ENCODE peak calls at places on chromosomes 13 and 19, in seven cellular contexts. One of them, this sample, is unnamed. For H3K4me1, the result is how much of the 10 kb centered on the place peaks cover.

GRCh38 chr19:45581576-45581975 is 3.0 kb downstream of the OPA3 start:
- DNase-seq in fibroblast of lung: peak
- DNase-seq in breast epithelium: no peak
- DNase-seq in cardiac muscle cell: no peak
- DNase-seq in heart left ventricle: no peak
- DNase-seq in lung: no peak
- DNase-seq in aorta: no peak
- DNase-seq in this sample: no peak

GRCh38 chr13:100532836-100533435 is 55.7 kb downstream of the GGACT start:
- DNase-seq in fibroblast of lung: no peak
- DNase-seq in breast epithelium: no peak
- DNase-seq in cardiac muscle cell: no peak
- DNase-seq in heart left ventricle: no peak
- DNase-seq in lung: no peak
- DNase-seq in aorta: no peak
- DNase-seq in this sample: no peak

GRCh38 chr19:35742121-35742724 is at the start of gene IGFLR1:
- DNase-seq in fibroblast of lung: no peak
- DNase-seq in breast epithelium: no peak
- DNase-seq in cardiac muscle cell: no peak
- DNase-seq in heart left ventricle: no peak
- DNase-seq in lung: no peak
- DNase-seq in aorta: no peak
- DNase-seq in this sample: no peak

GRCh38 chr13:42001580-42001979 is 40.7 kb upstream of the VWA8 start:
- DNase-seq in fibroblast of lung: peak
- DNase-seq in breast epithelium: no peak
- DNase-seq in cardiac muscle cell: peak
- DNase-seq in heart left ventricle: no peak
- DNase-seq in lung: peak
- DNase-seq in aorta: no peak
- DNase-seq in this sample: peak

GRCh38 chr19:31147234-31147633 is 202.0 kb downstream of the TSHZ3 start:
- DNase-seq in fibroblast of lung: no peak
- DNase-seq in breast epithelium: no peak
- DNase-seq in cardiac muscle cell: no peak
- DNase-seq in heart left ventricle: no peak
- DNase-seq in lung: no peak
- DNase-seq in aorta: no peak
- DNase-seq in this sample: no peak

GRCh38 chr19:50387176-50387867 is 3.2 kb downstream of the POLD1 start:
- DNase-seq in fibroblast of lung: peak
- DNase-seq in breast epithelium: no peak
- DNase-seq in cardiac muscle cell: peak
- DNase-seq in heart left ventricle: no peak
- DNase-seq in lung: no peak
- DNase-seq in aorta: no peak
- DNase-seq in this sample: no peak

GRCh38 chr19:12974301-12975220 is 5.2 kb downstream of the DAND5 start:
- DNase-seq in fibroblast of lung: no peak
- DNase-seq in breast epithelium: no peak
- DNase-seq in cardiac muscle cell: no peak
- DNase-seq in heart left ventricle: no peak
- DNase-seq in lung: no peak
- DNase-seq in aorta: no peak
- DNase-seq in this sample: no peak

GRCh38 chr13:113852536-113853517 is 11.0 kb downstream of the GAS6 start:
- DNase-seq in fibroblast of lung: no peak
- DNase-seq in breast epithelium: peak
- DNase-seq in cardiac muscle cell: no peak
- DNase-seq in heart left ventricle: peak
- DNase-seq in lung: no peak
- DNase-seq in aorta: peak
- DNase-seq in this sample: peak

GRCh38 chr19:39167461-39168257 is 29.1 kb upstream of the NCCRP1 start:
- DNase-seq in fibroblast of lung: no peak
- DNase-seq in breast epithelium: peak
- DNase-seq in cardiac muscle cell: no peak
- DNase-seq in heart left ventricle: no peak
- DNase-seq in lung: peak
- DNase-seq in aorta: no peak
- DNase-seq in this sample: peak

GRCh38 chr19:6125571-6125989 is 9.9 kb upstream of the ACSBG2 start:
- DNase-seq in fibroblast of lung: peak
- DNase-seq in breast epithelium: no peak
- DNase-seq in cardiac muscle cell: peak
- DNase-seq in heart left ventricle: no peak
- DNase-seq in lung: peak
- DNase-seq in aorta: no peak
- DNase-seq in this sample: no peak

GRCh38 chr19:53463263-53463662 is 4.3 kb upstream of the ZNF813 start:
- DNase-seq in fibroblast of lung: peak
- DNase-seq in breast epithelium: peak
- DNase-seq in cardiac muscle cell: no peak
- DNase-seq in heart left ventricle: peak
- DNase-seq in lung: peak
- DNase-seq in aorta: peak
- DNase-seq in this sample: no peak

GRCh38 chr19:10889880-10890279 is 18.5 kb downstream of the CARM1 start:
- DNase-seq in fibroblast of lung: no peak
- DNase-seq in breast epithelium: no peak
- DNase-seq in cardiac muscle cell: no peak
- DNase-seq in heart left ventricle: no peak
- DNase-seq in lung: no peak
- DNase-seq in aorta: no peak
- DNase-seq in this sample: no peak

GRCh38 chr19:38172001-38172400 is 52.0 kb downstream of the DPF1 start:
- DNase-seq in fibroblast of lung: no peak
- DNase-seq in breast epithelium: no peak
- DNase-seq in cardiac muscle cell: no peak
- DNase-seq in heart left ventricle: no peak
- DNase-seq in lung: no peak
- DNase-seq in aorta: no peak
- DNase-seq in this sample: no peak

GRCh38 chr13:111604087-111604486 is 283.6 kb downstream of the TEX29 start:
- DNase-seq in fibroblast of lung: no peak
- DNase-seq in breast epithelium: no peak
- DNase-seq in cardiac muscle cell: no peak
- DNase-seq in heart left ventricle: no peak
- DNase-seq in lung: no peak
- DNase-seq in aorta: peak
- DNase-seq in this sample: no peak

GRCh38 chr19:45173816-45174215 is 4.2 kb downstream of the TRAPPC6A start:
- DNase-seq in fibroblast of lung: peak
- DNase-seq in breast epithelium: no peak
- DNase-seq in cardiac muscle cell: no peak
- DNase-seq in heart left ventricle: no peak
- DNase-seq in lung: no peak
- DNase-seq in aorta: no peak
- DNase-seq in this sample: no peak

GRCh38 chr19:5971714-5972354 is 6.1 kb downstream of the RANBP3 start:
- DNase-seq in fibroblast of lung: no peak
- DNase-seq in breast epithelium: no peak
- DNase-seq in cardiac muscle cell: no peak
- DNase-seq in heart left ventricle: peak
- DNase-seq in lung: no peak
- DNase-seq in aorta: no peak
- DNase-seq in this sample: no peak

GRCh38 chr13:48783181-48783630 is 129.5 kb downstream of the CYSLTR2 start:
- DNase-seq in fibroblast of lung: peak
- DNase-seq in breast epithelium: no peak
- DNase-seq in cardiac muscle cell: peak
- DNase-seq in heart left ventricle: peak
- DNase-seq in lung: peak
- DNase-seq in aorta: peak
- DNase-seq in this sample: peak

GRCh38 chr13:46660408-46660807 is 107.4 kb downstream of the LRCH1 start:
- DNase-seq in fibroblast of lung: no peak
- DNase-seq in breast epithelium: no peak
- DNase-seq in cardiac muscle cell: no peak
- DNase-seq in heart left ventricle: no peak
- DNase-seq in lung: no peak
- DNase-seq in aorta: no peak
- DNase-seq in this sample: no peak

GRCh38 chr13:46659413-46660065 is 106.6 kb downstream of the LRCH1 start:
- DNase-seq in fibroblast of lung: no peak
- DNase-seq in breast epithelium: no peak
- DNase-seq in cardiac muscle cell: no peak
- DNase-seq in heart left ventricle: no peak
- DNase-seq in lung: no peak
- DNase-seq in aorta: no peak
- DNase-seq in this sample: no peak

GRCh38 chr13:46656786-46657185 is 103.8 kb downstream of the LRCH1 start:
- DNase-seq in fibroblast of lung: no peak
- DNase-seq in breast epithelium: no peak
- DNase-seq in cardiac muscle cell: no peak
- DNase-seq in heart left ventricle: no peak
- DNase-seq in lung: no peak
- DNase-seq in aorta: no peak
- DNase-seq in this sample: no peak

GRCh38 chr13:46655727-46656180 is 102.8 kb downstream of the LRCH1 start:
- DNase-seq in fibroblast of lung: peak
- DNase-seq in breast epithelium: no peak
- DNase-seq in cardiac muscle cell: peak
- DNase-seq in heart left ventricle: no peak
- DNase-seq in lung: no peak
- DNase-seq in aorta: no peak
- DNase-seq in this sample: no peak

GRCh38 chr13:46654956-46655726 is 102.2 kb downstream of the LRCH1 start:
- DNase-seq in fibroblast of lung: no peak
- DNase-seq in breast epithelium: no peak
- DNase-seq in cardiac muscle cell: peak
- DNase-seq in heart left ventricle: no peak
- DNase-seq in lung: no peak
- DNase-seq in aorta: no peak
- DNase-seq in this sample: no peak
- H3K27ac ChIP-seq in fibroblast of lung: peak
- H3K27ac ChIP-seq in breast epithelium: peak
- H3K27ac ChIP-seq in cardiac muscle cell: peak
- H3K27ac ChIP-seq in heart left ventricle: peak
- H3K27ac ChIP-seq in lung: peak
- H3K27ac ChIP-seq in aorta: peak
- H3K27ac ChIP-seq in this sample: no peak

DNA sequence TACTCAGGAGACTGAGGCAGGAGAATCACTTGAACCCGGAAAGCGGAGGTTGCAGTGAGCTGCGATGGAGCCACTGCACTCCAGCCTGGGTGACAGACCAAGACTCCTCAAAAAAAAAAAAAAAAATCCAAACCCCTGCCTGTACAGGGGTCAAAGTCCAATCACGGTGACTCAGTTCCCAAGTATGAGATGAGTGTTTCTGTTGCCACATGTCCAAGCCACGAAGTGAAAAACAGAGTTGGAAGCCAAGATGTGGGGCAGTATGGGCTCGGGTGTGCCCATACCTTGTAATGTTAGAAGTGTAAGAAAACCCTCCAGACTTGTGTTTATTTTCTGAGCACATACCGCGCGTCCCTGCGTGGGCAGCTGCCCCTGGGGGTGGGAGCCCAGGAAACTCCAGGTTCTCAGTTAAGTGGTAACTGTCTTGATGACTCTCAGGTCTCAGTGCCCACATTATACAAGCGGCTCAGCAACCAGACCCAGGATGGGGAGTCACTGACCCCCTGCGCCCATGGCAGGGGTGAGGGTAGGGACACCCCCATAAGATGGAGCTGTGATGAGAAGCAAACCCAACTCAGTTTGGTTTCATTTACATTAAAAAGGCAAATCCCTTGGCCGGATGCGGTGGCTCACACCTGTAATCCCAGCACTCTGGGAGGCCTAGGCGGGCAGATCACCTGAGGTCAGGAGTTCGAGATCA is 1.2 kb upstream of the GPX4 start:
- DNase-seq in fibroblast of lung: peak
- DNase-seq in breast epithelium: no peak
- DNase-seq in cardiac muscle cell: peak
- DNase-seq in heart left ventricle: no peak
- DNase-seq in lung: peak
- DNase-seq in aorta: no peak
- DNase-seq in this sample: peak
- H3K4me1 ChIP-seq in fibroblast of lung: under half
- H3K4me1 ChIP-seq in breast epithelium: under half
- H3K4me1 ChIP-seq in cardiac muscle cell: under half
- H3K4me1 ChIP-seq in heart left ventricle: half or more
- H3K4me1 ChIP-seq in lung: under half
- H3K4me1 ChIP-seq in aorta: under half
- H3K4me1 ChIP-seq in this sample: under half

GRCh38 chr19:40607311-40607871 is 6.2 kb downstream of the LTBP4 start:
- DNase-seq in fibroblast of lung: no peak
- DNase-seq in breast epithelium: no peak
- DNase-seq in cardiac muscle cell: no peak
- DNase-seq in heart left ventricle: no peak
- DNase-seq in lung: no peak
- DNase-seq in aorta: peak
- DNase-seq in this sample: no peak

GRCh38 chr19:40609561-40610395 is 8.6 kb downstream of the LTBP4 start:
- DNase-seq in fibroblast of lung: peak
- DNase-seq in breast epithelium: peak
- DNase-seq in cardiac muscle cell: peak
- DNase-seq in heart left ventricle: peak
- DNase-seq in lung: peak
- DNase-seq in aorta: peak
- DNase-seq in this sample: peak

GRCh38 chr19:40610396-40611064 is 9.4 kb downstream of the LTBP4 start:
- DNase-seq in fibroblast of lung: no peak
- DNase-seq in breast epithelium: peak
- DNase-seq in cardiac muscle cell: no peak
- DNase-seq in heart left ventricle: no peak
- DNase-seq in lung: no peak
- DNase-seq in aorta: peak
- DNase-seq in this sample: peak

GRCh38 chr19:40607898-40608621 is 6.9 kb downstream of the LTBP4 start:
- DNase-seq in fibroblast of lung: no peak
- DNase-seq in breast epithelium: no peak
- DNase-seq in cardiac muscle cell: no peak
- DNase-seq in heart left ventricle: no peak
- DNase-seq in lung: no peak
- DNase-seq in aorta: no peak
- DNase-seq in this sample: no peak

DNA sequence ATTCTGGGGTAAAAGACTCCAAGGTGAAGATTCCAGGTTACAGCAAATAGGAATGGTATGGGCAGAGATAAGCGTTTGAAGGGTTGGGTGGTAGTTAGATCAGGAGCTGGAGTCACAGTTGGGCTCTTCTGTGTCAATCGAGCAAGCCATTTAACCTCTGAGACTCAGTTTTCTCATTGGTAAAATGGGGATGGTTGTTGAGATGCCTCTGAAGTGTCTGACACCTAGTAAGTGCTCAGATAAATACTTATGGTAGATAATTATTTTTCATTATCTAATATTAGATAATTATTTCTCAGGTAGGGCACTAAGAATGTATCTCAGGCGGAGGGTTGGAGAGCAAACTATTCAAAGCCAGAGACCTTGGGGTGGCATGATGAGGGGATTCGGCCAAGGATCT is 7.8 kb downstream of the LTBP4 start:
- DNase-seq in fibroblast of lung: no peak
- DNase-seq in breast epithelium: no peak
- DNase-seq in cardiac muscle cell: no peak
- DNase-seq in heart left ventricle: no peak
- DNase-seq in lung: no peak
- DNase-seq in aorta: no peak
- DNase-seq in this sample: no peak
- H3K4me3 ChIP-seq in fibroblast of lung: no peak
- H3K4me3 ChIP-seq in breast epithelium: peak
- H3K4me3 ChIP-seq in cardiac muscle cell: peak
- H3K4me3 ChIP-seq in heart left ventricle: no peak
- H3K4me3 ChIP-seq in lung: no peak
- H3K4me3 ChIP-seq in aorta: no peak
- H3K4me3 ChIP-seq in this sample: no peak

GRCh38 chr19:17512574-17512939 is 1.1 kb downstream of the PGLS start:
- DNase-seq in fibroblast of lung: no peak
- DNase-seq in breast epithelium: no peak
- DNase-seq in cardiac muscle cell: no peak
- DNase-seq in heart left ventricle: no peak
- DNase-seq in lung: no peak
- DNase-seq in aorta: no peak
- DNase-seq in this sample: no peak
- H3K27ac ChIP-seq in fibroblast of lung: peak
- H3K27ac ChIP-seq in breast epithelium: peak
- H3K27ac ChIP-seq in cardiac muscle cell: peak
- H3K27ac ChIP-seq in heart left ventricle: peak
- H3K27ac ChIP-seq in lung: peak
- H3K27ac ChIP-seq in aorta: no peak
- H3K27ac ChIP-seq in this sample: peak